ENCODE peak calls at places on chromosomes 7 and 10, in six cellular contexts. P is mammary epithelial cell, J is hepatocyte, C is esophagus muscularis mucosa, M is endodermal cell, E is tibial artery. Q is an unnamed sample.
A peak's percentile ranks its signal among the peaks of the same experiment; 100 is the strongest.

GRCh38 chr7:107051376-107051775 is 6.9 kb downstream of the PRKAR2B start:
- DNase-seq in P (peak; percentile 11), J (no peak), C (no peak), M (no peak), E (no peak), Q (no peak)

GRCh38 chr7:130223646-130224045 is 16.0 kb downstream of the SSMEM1 start:
- DNase-seq in P (no peak), J (no peak), C (no peak), M (no peak), E (no peak), Q (no peak)

GRCh38 chr7:107327986-107328569 is 141.8 kb upstream of the GPR22 start:
- DNase-seq in P (peak; percentile 78), J (no peak), C (no peak), M (no peak), E (no peak), Q (no peak)

GRCh38 chr7:23022258-23022745 is 8.4 kb upstream of the HYCC1 start:
- DNase-seq in P (peak; percentile 70), J (peak; percentile 36), C (no peak), M (no peak), E (no peak), Q (no peak)

GRCh38 chr10:72124984-72125383 is 36.6 kb upstream of the SPOCK2 start:
- DNase-seq in P (no peak), J (no peak), C (no peak), M (no peak), E (no peak), Q (no peak)

GRCh38 chr10:127537924-127538323 is 11.2 kb upstream of the NPS start:
- DNase-seq in P (no peak), J (no peak), C (peak; percentile 74), M (no peak), E (no peak), Q (no peak)

GRCh38 chr10:126349676-126350075 is 38.6 kb downstream of the ADAM12 start:
- DNase-seq in P (no peak), J (no peak), C (no peak), M (no peak), E (no peak), Q (no peak)

GRCh38 chr7:36208997-36209813 is 56.2 kb downstream of the EEPD1 start:
- DNase-seq in P (no peak), J (no peak), C (no peak), M (peak; percentile 30), E (no peak), Q (no peak)

GRCh38 chr7:30252885-30253795 is 31.3 kb upstream of the ZNRF2 start:
- DNase-seq in P (peak; percentile 60), J (peak; percentile 34), C (no peak), M (no peak), E (peak; percentile 71), Q (peak; percentile 39)

GRCh38 chr10:120131183-120131582 is 238.7 kb downstream of the SEC23IP start:
- DNase-seq in P (peak; percentile 34), J (peak; percentile 62), C (no peak), M (peak; percentile 90), E (no peak), Q (no peak)

GRCh38 chr7:68321076-68321639 is 1277.1 kb upstream of the AUTS2 start:
- DNase-seq in P (peak; percentile 0), J (peak; percentile 18), C (no peak), M (no peak), E (no peak), Q (peak; percentile 46)

GRCh38 chr7:155637155-155637554 is 7.3 kb upstream of the RBM33 start:
- DNase-seq in P (no peak), J (no peak), C (no peak), M (no peak), E (no peak), Q (no peak)

GRCh38 chr10:127117125-127117524 is 79.3 kb downstream of the INSYN2A start:
- DNase-seq in P (peak; percentile 14), J (peak; percentile 66), C (no peak), M (peak; percentile 93), E (no peak), Q (peak; percentile 37)

GRCh38 chr7:111362660-111363059 is 199.6 kb downstream of the IMMP2L start:
- DNase-seq in P (peak; percentile 80), J (no peak), C (no peak), M (no peak), E (no peak), Q (no peak)

GRCh38 chr7:27697861-27698430 is 35.3 kb upstream of the HIBADH start:
- DNase-seq in P (peak; percentile 41), J (peak; percentile 63), C (no peak), M (no peak), E (peak; percentile 65), Q (no peak)

GRCh38 chr7:30743371-30744074 is 8.4 kb upstream of the INMT start:
- DNase-seq in P (peak; percentile 25), J (peak; percentile 49), C (no peak), M (no peak), E (no peak), Q (no peak)

GRCh38 chr10:14039968-14040668 is 290.6 kb downstream of the FRMD4A start:
- DNase-seq in P (no peak), J (no peak), C (no peak), M (no peak), E (no peak), Q (no peak)

GRCh38 chr7:158140538-158141220 is 446.9 kb downstream of the PTPRN2 start:
- DNase-seq in P (no peak), J (no peak), C (no peak), M (peak; percentile 20), E (no peak), Q (no peak)

GRCh38 chr10:115432188-115432819 is 339.1 kb downstream of the ATRNL1 start:
- DNase-seq in P (peak; percentile 8), J (peak; percentile 30), C (no peak), M (no peak), E (no peak), Q (peak; percentile 19)

GRCh38 chr7:32275216-32275979 is 205.2 kb upstream of the PDE1C start:
- DNase-seq in P (peak; percentile 82), J (no peak), C (no peak), M (no peak), E (no peak), Q (no peak)

GRCh38 chr10:4202936-4203335 is 417.9 kb upstream of the KLF6 start:
- DNase-seq in P (no peak), J (no peak), C (no peak), M (no peak), E (no peak), Q (no peak)

GRCh38 chr10:77710081-77710551 is 72.5 kb upstream of the KCNMA1 start:
- DNase-seq in P (no peak), J (no peak), C (peak; percentile 85), M (peak; percentile 88), E (no peak), Q (no peak)

GRCh38 chr7:33888206-33888605 is 17.1 kb upstream of the BMPER start:
- DNase-seq in P (peak; percentile 83), J (no peak), C (peak; percentile 53), M (peak; percentile 79), E (no peak), Q (no peak)

GRCh38 chr10:91185239-91185875 is 35.1 kb upstream of the PCGF5 start:
- DNase-seq in P (no peak), J (peak; percentile 23), C (no peak), M (no peak), E (no peak), Q (no peak)

GRCh38 chr10:9596368-9596920 is 1421.2 kb upstream of the CELF2 start:
- DNase-seq in P (no peak), J (no peak), C (no peak), M (no peak), E (no peak), Q (no peak)

GRCh38 chr10:77281719-77282118 is 355.9 kb downstream of the KCNMA1 start:
- DNase-seq in P (no peak), J (no peak), C (no peak), M (peak; percentile 24), E (no peak), Q (no peak)

GRCh38 chr7:4707134-4707651 is 25.1 kb downstream of the FOXK1 start:
- DNase-seq in P (no peak), J (no peak), C (no peak), M (peak; percentile 80), E (no peak), Q (no peak)
- H3K4me3 ChIP-seq in P (no peak overlapping the region), J (no peak overlapping the region), C (no peak overlapping the region), M (peak overlapping the region; percentile 52), E (no peak overlapping the region), Q (no peak overlapping the region)

DNA sequence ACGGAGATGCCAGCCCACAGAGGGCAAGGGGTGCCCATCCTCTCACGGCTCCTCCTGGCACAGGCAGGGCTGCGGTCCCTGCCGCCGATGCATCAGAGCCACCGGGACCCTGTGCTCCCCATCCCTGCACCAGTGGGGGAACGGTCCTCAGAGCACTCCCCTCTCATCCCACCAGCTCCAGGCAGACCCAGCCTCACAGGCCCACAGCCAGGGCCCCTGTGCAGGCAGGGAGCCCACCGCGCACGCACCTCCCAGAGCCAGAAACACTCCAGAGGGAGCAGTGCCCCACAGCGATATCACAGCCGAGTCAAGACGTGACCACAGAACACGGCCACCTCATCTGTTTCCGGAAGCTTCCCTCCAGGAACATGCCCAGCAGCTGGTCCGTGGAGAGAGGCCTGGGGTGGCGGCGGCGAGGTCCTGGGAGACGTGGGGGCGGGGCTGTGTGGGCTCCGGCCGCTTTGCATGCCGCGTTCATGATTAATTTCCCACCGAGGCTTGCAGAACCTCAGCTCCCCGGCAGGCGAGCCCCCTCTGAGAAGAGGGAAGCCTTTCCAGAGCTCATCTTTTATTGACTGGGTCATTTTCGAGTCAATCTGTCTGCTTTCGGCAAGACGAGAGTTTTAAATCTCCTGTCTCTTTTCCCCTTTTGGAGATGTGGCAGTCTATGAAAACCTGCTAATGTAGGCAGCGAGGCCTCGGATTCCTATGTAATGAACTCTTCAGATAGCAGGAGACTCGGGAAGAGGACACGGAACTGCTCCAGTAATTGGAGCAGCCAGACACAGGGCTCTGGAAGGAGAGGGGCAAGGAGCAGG is 242.6 kb downstream of the ELFN1 start:
- DNase-seq in P (no peak), J (peak; percentile 53), C (no peak), M (no peak), E (no peak), Q (no peak)
- H3K4me3 ChIP-seq in P (no peak overlapping the region), J (no peak overlapping the region), C (no peak overlapping the region), M (no peak overlapping the region), E (no peak overlapping the region), Q (no peak overlapping the region)

GRCh38 chr10:24661374-24661773 is 62.3 kb downstream of the ARHGAP21 start:
- DNase-seq in P (no peak), J (no peak), C (no peak), M (no peak), E (no peak), Q (no peak)

GRCh38 chr10:24668247-24668646 is 55.4 kb downstream of the ARHGAP21 start:
- DNase-seq in P (no peak), J (no peak), C (no peak), M (no peak), E (no peak), Q (no peak)

GRCh38 chr10:24669285-24669861 is 54.3 kb downstream of the ARHGAP21 start:
- DNase-seq in P (no peak), J (no peak), C (no peak), M (no peak), E (no peak), Q (no peak)

GRCh38 chr10:24665001-24665400 is 58.7 kb downstream of the ARHGAP21 start:
- DNase-seq in P (no peak), J (no peak), C (no peak), M (no peak), E (no peak), Q (no peak)
- H3K4me3 ChIP-seq in P (no peak overlapping the region), J (no peak overlapping the region), C (no peak overlapping the region), M (no peak overlapping the region), E (no peak overlapping the region), Q (no peak overlapping the region)

DNA sequence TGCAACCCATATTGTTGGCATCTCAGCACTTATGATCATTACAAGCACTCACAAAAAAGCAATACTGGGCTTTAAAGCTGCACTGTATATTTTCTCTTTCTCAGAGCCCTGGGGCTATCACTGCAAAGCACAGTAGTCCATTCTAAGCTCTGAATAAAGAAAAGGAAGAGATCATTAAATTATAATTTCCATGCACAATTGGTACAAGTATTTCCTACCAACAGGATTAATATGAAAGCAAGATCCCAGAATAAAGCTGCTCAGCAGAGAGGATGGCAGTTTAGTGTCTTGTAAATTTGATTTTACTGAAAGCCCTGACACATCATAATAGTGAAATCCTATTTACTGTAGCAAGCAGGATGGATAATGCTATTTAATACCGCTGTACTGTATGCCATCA is 205.3 kb downstream of the CHCHD3 start:
- DNase-seq in P (no peak), J (no peak), C (no peak), M (no peak), E (no peak), Q (no peak)
- H3K4me3 ChIP-seq in P (no peak overlapping the region), J (no peak overlapping the region), C (no peak overlapping the region), M (no peak overlapping the region), E (no peak overlapping the region), Q (no peak overlapping the region)

Q was measured in LNCaP clone FGC.